ENCODE peak calls at places on chromosomes 1 and 21, in six cellular contexts. One of them, this sample, is unnamed. For H3K9me3, the result is how much of the 10 kb centered on the place peaks cover.

GRCh38 chr1:51627672-51628071 is 10.8 kb downstream of the OSBPL9 start:
- DNase-seq in tibial nerve: no peak
- DNase-seq in ascending aorta: no peak
- DNase-seq in CD4-positive, alpha-beta T cell: no peak
- DNase-seq in body of pancreas: no peak
- DNase-seq in CD8-positive, alpha-beta T cell: no peak
- DNase-seq in this sample: no peak

GRCh38 chr1:229623838-229624237 is 2.1 kb downstream of the TAF5L start:
- DNase-seq in tibial nerve: no peak
- DNase-seq in ascending aorta: no peak
- DNase-seq in CD4-positive, alpha-beta T cell: no peak
- DNase-seq in body of pancreas: no peak
- DNase-seq in CD8-positive, alpha-beta T cell: no peak
- DNase-seq in this sample: no peak

GRCh38 chr1:43313771-43314170 is 13.0 kb downstream of the TIE1 start:
- DNase-seq in tibial nerve: no peak
- DNase-seq in ascending aorta: no peak
- DNase-seq in CD4-positive, alpha-beta T cell: no peak
- DNase-seq in body of pancreas: no peak
- DNase-seq in CD8-positive, alpha-beta T cell: no peak
- DNase-seq in this sample: no peak

GRCh38 chr1:64906447-64906846 is 59.9 kb downstream of the JAK1 start:
- DNase-seq in tibial nerve: no peak
- DNase-seq in ascending aorta: no peak
- DNase-seq in CD4-positive, alpha-beta T cell: no peak
- DNase-seq in body of pancreas: no peak
- DNase-seq in CD8-positive, alpha-beta T cell: no peak
- DNase-seq in this sample: no peak

GRCh38 chr1:29218223-29218622 is 12.5 kb downstream of the MECR start:
- DNase-seq in tibial nerve: no peak
- DNase-seq in ascending aorta: no peak
- DNase-seq in CD4-positive, alpha-beta T cell: no peak
- DNase-seq in body of pancreas: no peak
- DNase-seq in CD8-positive, alpha-beta T cell: no peak
- DNase-seq in this sample: no peak

GRCh38 chr1:233518344-233518743 is 95.6 kb upstream of the KCNK1 start:
- DNase-seq in tibial nerve: no peak
- DNase-seq in ascending aorta: no peak
- DNase-seq in CD4-positive, alpha-beta T cell: no peak
- DNase-seq in body of pancreas: peak
- DNase-seq in CD8-positive, alpha-beta T cell: no peak
- DNase-seq in this sample: no peak

GRCh38 chr1:53395671-53396215 is 63.5 kb upstream of the DMRTB1 start:
- DNase-seq in tibial nerve: no peak
- DNase-seq in ascending aorta: no peak
- DNase-seq in CD4-positive, alpha-beta T cell: no peak
- DNase-seq in body of pancreas: no peak
- DNase-seq in CD8-positive, alpha-beta T cell: no peak
- DNase-seq in this sample: no peak

GRCh38 chr1:21490774-21491482 is 18.3 kb upstream of the ALPL start:
- DNase-seq in tibial nerve: no peak
- DNase-seq in ascending aorta: peak
- DNase-seq in CD4-positive, alpha-beta T cell: no peak
- DNase-seq in body of pancreas: peak
- DNase-seq in CD8-positive, alpha-beta T cell: no peak
- DNase-seq in this sample: no peak

GRCh38 chr1:168504064-168504837 is 39.5 kb downstream of the XCL2 start:
- DNase-seq in tibial nerve: peak
- DNase-seq in ascending aorta: peak
- DNase-seq in CD4-positive, alpha-beta T cell: no peak
- DNase-seq in body of pancreas: peak
- DNase-seq in CD8-positive, alpha-beta T cell: no peak
- DNase-seq in this sample: no peak

GRCh38 chr1:147579532-147580199 is 38.4 kb downstream of the BCL9 start:
- DNase-seq in tibial nerve: no peak
- DNase-seq in ascending aorta: no peak
- DNase-seq in CD4-positive, alpha-beta T cell: no peak
- DNase-seq in body of pancreas: peak
- DNase-seq in CD8-positive, alpha-beta T cell: no peak
- DNase-seq in this sample: no peak

GRCh38 chr21:31909153-31909771 is 36.4 kb downstream of the HUNK start:
- DNase-seq in tibial nerve: no peak
- DNase-seq in ascending aorta: no peak
- DNase-seq in CD4-positive, alpha-beta T cell: no peak
- DNase-seq in body of pancreas: no peak
- DNase-seq in CD8-positive, alpha-beta T cell: no peak
- DNase-seq in this sample: no peak

GRCh38 chr1:222387020-222387816 is 160.7 kb downstream of the HHIPL2 start:
- DNase-seq in tibial nerve: no peak
- DNase-seq in ascending aorta: no peak
- DNase-seq in CD4-positive, alpha-beta T cell: no peak
- DNase-seq in body of pancreas: no peak
- DNase-seq in CD8-positive, alpha-beta T cell: no peak
- DNase-seq in this sample: no peak

GRCh38 chr1:225849905-225850304 is 32.3 kb downstream of the TMEM63A start:
- DNase-seq in tibial nerve: no peak
- DNase-seq in ascending aorta: no peak
- DNase-seq in CD4-positive, alpha-beta T cell: no peak
- DNase-seq in body of pancreas: no peak
- DNase-seq in CD8-positive, alpha-beta T cell: peak
- DNase-seq in this sample: no peak

GRCh38 chr1:185017338-185017737 is 28.0 kb upstream of the RNF2 start:
- DNase-seq in tibial nerve: no peak
- DNase-seq in ascending aorta: no peak
- DNase-seq in CD4-positive, alpha-beta T cell: no peak
- DNase-seq in body of pancreas: peak
- DNase-seq in CD8-positive, alpha-beta T cell: no peak
- DNase-seq in this sample: no peak

GRCh38 chr1:40945491-40945973 is 34.0 kb upstream of the CTPS1 start:
- DNase-seq in tibial nerve: no peak
- DNase-seq in ascending aorta: no peak
- DNase-seq in CD4-positive, alpha-beta T cell: no peak
- DNase-seq in body of pancreas: no peak
- DNase-seq in CD8-positive, alpha-beta T cell: no peak
- DNase-seq in this sample: no peak

GRCh38 chr1:51019811-51020210 is 49.8 kb downstream of the CDKN2C start:
- DNase-seq in tibial nerve: no peak
- DNase-seq in ascending aorta: no peak
- DNase-seq in CD4-positive, alpha-beta T cell: no peak
- DNase-seq in body of pancreas: no peak
- DNase-seq in CD8-positive, alpha-beta T cell: no peak
- DNase-seq in this sample: no peak

GRCh38 chr1:37474051-37474696 is at the start of gene ZC3H12A:
- DNase-seq in tibial nerve: peak
- DNase-seq in ascending aorta: peak
- DNase-seq in CD4-positive, alpha-beta T cell: peak
- DNase-seq in body of pancreas: peak
- DNase-seq in CD8-positive, alpha-beta T cell: peak
- DNase-seq in this sample: peak

GRCh38 chr1:221756830-221757551 is 15.1 kb upstream of the DUSP10 start:
- DNase-seq in tibial nerve: no peak
- DNase-seq in ascending aorta: no peak
- DNase-seq in CD4-positive, alpha-beta T cell: no peak
- DNase-seq in body of pancreas: no peak
- DNase-seq in CD8-positive, alpha-beta T cell: no peak
- DNase-seq in this sample: no peak

GRCh38 chr21:9780441-9780937 is 740.9 kb upstream of the TPTE start:
- DNase-seq in tibial nerve: no peak
- DNase-seq in ascending aorta: no peak
- DNase-seq in CD4-positive, alpha-beta T cell: no peak
- DNase-seq in body of pancreas: no peak
- DNase-seq in CD8-positive, alpha-beta T cell: no peak
- DNase-seq in this sample: no peak
- H3K9me3 ChIP-seq in tibial nerve: under half
- H3K9me3 ChIP-seq in ascending aorta: under half
- H3K9me3 ChIP-seq in CD4-positive, alpha-beta T cell: under half
- H3K9me3 ChIP-seq in body of pancreas: under half
- H3K9me3 ChIP-seq in CD8-positive, alpha-beta T cell: under half
- H3K9me3 ChIP-seq in this sample: under half

DNA sequence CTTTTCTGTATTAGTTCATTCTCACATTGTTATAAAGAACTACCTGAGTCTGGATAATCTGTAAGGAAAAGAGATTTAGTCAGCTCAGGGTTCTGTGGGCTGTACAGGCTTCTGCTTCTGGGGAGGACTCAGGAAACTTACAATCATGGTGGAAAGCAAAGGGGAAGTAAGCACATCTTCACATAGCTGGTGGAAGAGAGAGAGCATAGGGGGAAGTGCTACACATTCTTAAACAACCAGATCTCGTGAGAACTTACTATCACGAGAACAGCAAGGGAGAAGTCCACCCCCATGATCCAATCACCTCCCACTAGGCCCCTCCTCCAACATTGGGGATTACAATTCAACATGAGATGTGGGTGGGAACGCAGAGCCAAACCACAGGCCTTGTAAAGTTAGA is 37.9 kb upstream of the AHCTF1 start:
- DNase-seq in tibial nerve: no peak
- DNase-seq in ascending aorta: no peak
- DNase-seq in CD4-positive, alpha-beta T cell: no peak
- DNase-seq in body of pancreas: no peak
- DNase-seq in CD8-positive, alpha-beta T cell: no peak
- DNase-seq in this sample: no peak
- H3K9me3 ChIP-seq in tibial nerve: under half
- H3K9me3 ChIP-seq in ascending aorta: under half
- H3K9me3 ChIP-seq in CD4-positive, alpha-beta T cell: under half
- H3K9me3 ChIP-seq in body of pancreas: under half
- H3K9me3 ChIP-seq in CD8-positive, alpha-beta T cell: under half
- H3K9me3 ChIP-seq in this sample: under half

GRCh38 chr1:179476484-179476883 is 99.3 kb downstream of the NPHS2 start:
- DNase-seq in tibial nerve: no peak
- DNase-seq in ascending aorta: no peak
- DNase-seq in CD4-positive, alpha-beta T cell: no peak
- DNase-seq in body of pancreas: no peak
- DNase-seq in CD8-positive, alpha-beta T cell: no peak
- DNase-seq in this sample: no peak
- H3K9me3 ChIP-seq in tibial nerve: half or more
- H3K9me3 ChIP-seq in ascending aorta: under half
- H3K9me3 ChIP-seq in CD4-positive, alpha-beta T cell: under half
- H3K9me3 ChIP-seq in body of pancreas: under half
- H3K9me3 ChIP-seq in CD8-positive, alpha-beta T cell: under half
- H3K9me3 ChIP-seq in this sample: under half

DNA sequence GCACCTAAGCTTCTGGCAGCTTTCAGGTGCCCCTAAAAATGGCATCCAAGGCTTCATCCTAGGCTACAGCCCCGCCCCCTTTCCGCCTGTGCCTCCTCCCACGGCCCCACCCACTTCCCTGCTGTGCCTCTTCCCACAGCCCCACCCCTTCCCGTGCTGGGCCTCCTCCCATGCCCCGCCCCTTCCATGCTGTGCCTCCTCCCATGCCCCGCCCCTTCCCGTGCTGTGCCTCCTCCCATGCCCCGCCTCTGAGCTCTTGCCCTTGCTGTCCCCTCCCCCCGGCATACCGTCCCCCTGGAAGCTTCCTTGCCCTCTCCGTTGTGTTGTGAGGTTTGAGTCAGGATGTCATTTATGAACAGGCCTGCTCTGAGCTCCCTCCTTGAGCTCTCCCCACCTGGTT is 228.5 kb upstream of the AJAP1 start:
- DNase-seq in tibial nerve: no peak
- DNase-seq in ascending aorta: no peak
- DNase-seq in CD4-positive, alpha-beta T cell: no peak
- DNase-seq in body of pancreas: peak
- DNase-seq in CD8-positive, alpha-beta T cell: no peak
- DNase-seq in this sample: no peak
- H3K9me3 ChIP-seq in tibial nerve: under half
- H3K9me3 ChIP-seq in ascending aorta: under half
- H3K9me3 ChIP-seq in CD4-positive, alpha-beta T cell: under half
- H3K9me3 ChIP-seq in body of pancreas: under half
- H3K9me3 ChIP-seq in CD8-positive, alpha-beta T cell: under half
- H3K9me3 ChIP-seq in this sample: under half

DNA sequence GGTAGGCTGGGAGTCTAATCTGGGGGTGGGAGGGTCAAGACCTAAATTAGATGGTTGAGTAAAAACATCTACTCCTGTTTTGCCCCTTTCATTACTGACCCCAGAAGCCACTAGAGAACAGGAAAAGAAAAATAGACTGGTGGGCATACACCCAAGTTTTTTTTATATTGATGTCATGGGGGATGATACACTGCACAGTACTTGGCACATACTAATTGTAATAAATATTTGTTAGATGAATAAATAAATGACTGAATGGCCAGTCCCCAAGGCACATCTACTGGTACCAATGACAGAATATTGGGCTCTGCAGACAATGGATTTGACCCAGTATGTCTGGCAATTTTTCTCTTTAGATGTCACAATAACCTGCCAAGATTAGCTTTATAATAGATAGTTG is 36.8 kb upstream of the PTBP2 start:
- DNase-seq in tibial nerve: no peak
- DNase-seq in ascending aorta: no peak
- DNase-seq in CD4-positive, alpha-beta T cell: no peak
- DNase-seq in body of pancreas: no peak
- DNase-seq in CD8-positive, alpha-beta T cell: no peak
- DNase-seq in this sample: no peak
- H3K9me3 ChIP-seq in tibial nerve: under half
- H3K9me3 ChIP-seq in ascending aorta: under half
- H3K9me3 ChIP-seq in CD4-positive, alpha-beta T cell: under half
- H3K9me3 ChIP-seq in body of pancreas: under half
- H3K9me3 ChIP-seq in CD8-positive, alpha-beta T cell: under half
- H3K9me3 ChIP-seq in this sample: under half

GRCh38 chr1:227621211-227621610 is 57.9 kb downstream of the ZNF678 start:
- DNase-seq in tibial nerve: no peak
- DNase-seq in ascending aorta: no peak
- DNase-seq in CD4-positive, alpha-beta T cell: no peak
- DNase-seq in body of pancreas: no peak
- DNase-seq in CD8-positive, alpha-beta T cell: no peak
- DNase-seq in this sample: no peak

GRCh38 chr1:227622739-227623475 is 59.6 kb downstream of the ZNF678 start:
- DNase-seq in tibial nerve: no peak
- DNase-seq in ascending aorta: no peak
- DNase-seq in CD4-positive, alpha-beta T cell: no peak
- DNase-seq in body of pancreas: no peak
- DNase-seq in CD8-positive, alpha-beta T cell: no peak
- DNase-seq in this sample: no peak
- H3K9me3 ChIP-seq in tibial nerve: half or more
- H3K9me3 ChIP-seq in ascending aorta: half or more
- H3K9me3 ChIP-seq in CD4-positive, alpha-beta T cell: half or more
- H3K9me3 ChIP-seq in body of pancreas: under half
- H3K9me3 ChIP-seq in CD8-positive, alpha-beta T cell: under half
- H3K9me3 ChIP-seq in this sample: under half

GRCh38 chr1:4308826-4309225 is 345.6 kb upstream of the AJAP1 start:
- DNase-seq in tibial nerve: no peak
- DNase-seq in ascending aorta: no peak
- DNase-seq in CD4-positive, alpha-beta T cell: no peak
- DNase-seq in body of pancreas: no peak
- DNase-seq in CD8-positive, alpha-beta T cell: no peak
- DNase-seq in this sample: no peak

GRCh38 chr1:4306559-4307467 is 347.6 kb upstream of the AJAP1 start:
- DNase-seq in tibial nerve: no peak
- DNase-seq in ascending aorta: no peak
- DNase-seq in CD4-positive, alpha-beta T cell: no peak
- DNase-seq in body of pancreas: no peak
- DNase-seq in CD8-positive, alpha-beta T cell: no peak
- DNase-seq in this sample: no peak

GRCh38 chr1:4309676-4310320 is 344.6 kb upstream of the AJAP1 start:
- DNase-seq in tibial nerve: no peak
- DNase-seq in ascending aorta: no peak
- DNase-seq in CD4-positive, alpha-beta T cell: no peak
- DNase-seq in body of pancreas: no peak
- DNase-seq in CD8-positive, alpha-beta T cell: no peak
- DNase-seq in this sample: no peak

GRCh38 chr1:4307468-4307845 is 347.0 kb upstream of the AJAP1 start:
- DNase-seq in tibial nerve: no peak
- DNase-seq in ascending aorta: no peak
- DNase-seq in CD4-positive, alpha-beta T cell: no peak
- DNase-seq in body of pancreas: no peak
- DNase-seq in CD8-positive, alpha-beta T cell: no peak
- DNase-seq in this sample: no peak

GRCh38 chr1:4307911-4308545 is 346.4 kb upstream of the AJAP1 start:
- DNase-seq in tibial nerve: no peak
- DNase-seq in ascending aorta: no peak
- DNase-seq in CD4-positive, alpha-beta T cell: no peak
- DNase-seq in body of pancreas: no peak
- DNase-seq in CD8-positive, alpha-beta T cell: no peak
- DNase-seq in this sample: no peak
- H3K9me3 ChIP-seq in tibial nerve: under half
- H3K9me3 ChIP-seq in ascending aorta: under half
- H3K9me3 ChIP-seq in CD4-positive, alpha-beta T cell: under half
- H3K9me3 ChIP-seq in body of pancreas: under half
- H3K9me3 ChIP-seq in CD8-positive, alpha-beta T cell: under half
- H3K9me3 ChIP-seq in this sample: under half